ENCODE peak calls at places on chromosomes 6 and 20, in nine cellular contexts. W, G, X, T, U, D, E, V and H are unnamed samples.
A peak's percentile ranks its signal among the peaks of the same experiment; 100 is the strongest.

GRCh38 chr6:155883334-155883731 is 427.7 kb upstream of the NOX3 start:
- DNase-seq in V (no peak), U (no peak), G (no peak), D (no peak), E (no peak), W (no peak), T (no peak), X (no peak), H (no peak)

GRCh38 chr6:135181333-135182119 is 418 bp downstream of the MYB start:
- DNase-seq in G (no peak), E (no peak), W (no peak), X (no peak), V (no peak), D (no peak), U (no peak), T (peak; percentile 14), H (no peak)

GRCh38 chr20:46211331-46211722 is 93.2 kb downstream of the CD40 start:
- DNase-seq in G (no peak), W (no peak), X (no peak), U (no peak), E (no peak), V (no peak), T (no peak), D (no peak), H (no peak)

GRCh38 chr6:33073431-33073871 is at the start of gene HLA-DPA1:
- DNase-seq in V (peak; percentile 8), E (peak; percentile 41), T (peak; percentile 64), U (no peak), X (peak; percentile 68), G (peak; percentile 11), W (no peak), D (peak; percentile 26), H (peak; percentile 72)

GRCh38 chr6:160178271-160178670 is 56.7 kb downstream of the SLC22A1 start:
- DNase-seq in V (no peak), G (no peak), U (no peak), T (no peak), E (no peak), W (no peak), X (no peak), D (no peak), H (no peak)

GRCh38 chr6:137013738-137014602 is 30.8 kb downstream of the IL20RA start:
- DNase-seq in T (no peak), U (no peak), E (no peak), W (no peak), V (peak; percentile 26), D (no peak), G (peak; percentile 60), X (peak; percentile 33), H (peak; percentile 36)

GRCh38 chr20:6976096-6976495 is 208.6 kb downstream of the BMP2 start:
- DNase-seq in V (no peak), X (no peak), W (no peak), G (no peak), D (no peak), E (no peak), U (no peak), T (no peak), H (no peak)

GRCh38 chr20:41047975-41048305 is 19.3 kb downstream of the TOP1 start:
- DNase-seq in X (no peak), D (no peak), E (no peak), W (no peak), T (no peak), U (no peak), G (no peak), V (no peak), H (no peak)

GRCh38 chr20:18587665-18588553 is at the start of gene DTD1:
- DNase-seq in E (peak; percentile 93), X (peak; percentile 93), W (peak; percentile 96), G (peak; percentile 81), T (peak; percentile 95), V (peak; percentile 83), U (peak; percentile 63), D (peak; percentile 90), H (peak; percentile 95)
- TF ChIP-seq POLR2A in E (peak; percentile 56), X (peak; percentile 36), W (no peak), G (peak; percentile 50), T (no peak), V (peak; percentile 27), U (no peak), D (peak; percentile 53), H (peak; percentile 22)

GRCh38 chr20:48006036-48006833 is 221.0 kb upstream of the SULF2 start:
- DNase-seq in U (no peak), W (no peak), E (no peak), X (no peak), G (no peak), V (no peak), T (no peak), D (no peak), H (no peak)
- H3K9me3 ChIP-seq in U (no peaks in the 10 kb centered on the region), W (no peaks in the 10 kb centered on the region), E (no peaks in the 10 kb centered on the region), X (no peaks in the 10 kb centered on the region), G (peaks cover 16% of the 10 kb centered on the region), V (peaks cover 4% of the 10 kb centered on the region), T (no peaks in the 10 kb centered on the region), D (no peaks in the 10 kb centered on the region), H (no peaks in the 10 kb centered on the region)

GRCh38 chr20:56626367-56627121 is 2.6 kb upstream of the TFAP2C start:
- DNase-seq in D (no peak), G (no peak), T (peak; percentile 13), X (peak; percentile 6), V (peak; percentile 10), U (no peak), W (peak; percentile 63), E (no peak), H (no peak)

GRCh38 chr20:56624786-56625681 is 4.1 kb upstream of the TFAP2C start:
- DNase-seq in T (no peak), D (no peak), W (no peak), U (no peak), X (no peak), E (no peak), G (no peak), V (no peak), H (no peak)

GRCh38 chr20:56628015-56628872 is 862 bp upstream of the TFAP2C start:
- DNase-seq in U (no peak), E (no peak), G (no peak), V (no peak), D (no peak), T (no peak), X (peak; percentile 3), W (peak; percentile 64), H (peak; percentile 21)

GRCh38 chr20:56627122-56628014 is 1.7 kb upstream of the TFAP2C start:
- DNase-seq in D (no peak), X (no peak), U (no peak), G (no peak), V (no peak), E (no peak), W (no peak), T (no peak), H (no peak)

GRCh38 chr20:56625837-56626236 is 3.3 kb upstream of the TFAP2C start:
- DNase-seq in T (no peak), D (no peak), V (no peak), X (no peak), E (no peak), G (no peak), W (no peak), U (no peak), H (no peak)
- H3K27me3 ChIP-seq in T (peaks cover 80% of the 10 kb centered on the region), D (peaks cover 66% of the 10 kb centered on the region), V (no peaks in the 10 kb centered on the region), X (peaks cover 37% of the 10 kb centered on the region), E (peaks cover 7% of the 10 kb centered on the region), G (peaks cover 69% of the 10 kb centered on the region), W (peaks cover 65% of the 10 kb centered on the region), U (no peaks in the 10 kb centered on the region), H (peaks cover 66% of the 10 kb centered on the region)

GRCh38 chr20:50879649-50880550 is 51.3 kb downstream of the ADNP start:
- DNase-seq in U (no peak), E (no peak), T (no peak), V (no peak), X (no peak), D (no peak), W (no peak), G (no peak), H (no peak)

GRCh38 chr20:50886184-50886790 is 45.0 kb downstream of the ADNP start:
- DNase-seq in X (no peak), W (no peak), T (no peak), V (no peak), U (no peak), G (no peak), E (no peak), D (no peak), H (no peak)

GRCh38 chr20:50885068-50885467 is 46.2 kb downstream of the ADNP start:
- DNase-seq in T (no peak), V (no peak), D (no peak), U (no peak), X (no peak), W (no peak), E (no peak), G (no peak), H (no peak)

GRCh38 chr20:50885781-50886180 is 45.5 kb downstream of the ADNP start:
- DNase-seq in X (no peak), T (no peak), G (no peak), E (no peak), U (no peak), W (no peak), D (no peak), V (no peak), H (no peak)

GRCh38 chr20:50883856-50884255 is 47.4 kb downstream of the ADNP start:
- DNase-seq in X (no peak), D (no peak), V (no peak), E (no peak), T (no peak), G (no peak), W (no peak), U (no peak), H (no peak)
- TF ChIP-seq POLR2A in X (no peak), D (no peak), V (no peak), E (no peak), T (no peak), G (no peak), W (no peak), U (no peak), H (no peak)

DNA sequence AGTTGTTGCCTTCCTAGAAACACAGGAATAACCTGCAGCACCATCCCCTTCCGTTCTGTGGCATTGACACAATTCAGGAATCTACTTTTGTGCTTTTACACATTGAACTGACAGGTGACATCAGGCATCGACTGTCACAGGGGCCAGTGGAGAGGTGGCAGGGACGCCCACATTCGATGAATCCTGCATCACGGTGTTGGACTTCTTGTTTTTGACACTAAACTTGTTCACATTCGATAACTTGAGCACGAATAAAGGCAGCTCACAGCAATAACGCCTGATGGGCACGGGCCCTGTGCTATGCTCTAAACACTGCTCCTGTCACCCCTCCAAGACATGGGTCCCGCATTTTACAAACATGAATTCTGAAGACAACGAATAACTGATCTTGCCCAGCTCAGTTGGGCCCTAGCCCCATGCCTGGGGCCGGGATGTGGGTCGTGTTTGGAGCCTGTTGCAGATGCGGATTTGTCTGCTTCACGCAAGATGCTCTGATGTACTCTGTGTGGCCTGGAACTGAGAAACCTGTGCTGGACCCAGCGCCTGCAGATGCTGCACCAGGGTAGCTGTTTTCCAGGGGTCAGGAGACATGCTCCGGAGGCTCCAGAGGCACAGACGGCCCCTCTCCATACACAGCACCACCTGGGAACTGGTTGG is 75.7 kb downstream of the TTLL2 start:
- DNase-seq in X (no peak), D (no peak), E (no peak), T (no peak), G (no peak), V (no peak), W (no peak), U (no peak), H (no peak)
- H3K9me3 ChIP-seq in X (no peaks in the 10 kb centered on the region), D (no peaks in the 10 kb centered on the region), E (no peaks in the 10 kb centered on the region), T (no peaks in the 10 kb centered on the region), G (peaks cover 60% of the 10 kb centered on the region), V (no peaks in the 10 kb centered on the region), W (no peaks in the 10 kb centered on the region), U (no peaks in the 10 kb centered on the region), H (no peaks in the 10 kb centered on the region)